ENCODE peak calls at places on chromosomes 3 and 15, in nine cellular contexts. One of them, this sample, is unnamed.

GRCh38 chr3:170397579-170398177 is 21.0 kb upstream of the CLDN11 start:
- DNase-seq in astrocyte of the spinal cord: no peak
- DNase-seq in coronary artery: no peak
- DNase-seq in OCI-LY7: no peak
- DNase-seq in mucosa of descending colon: no peak
- DNase-seq in BE2C: no peak
- DNase-seq in brain microvascular endothelial cell: no peak
- DNase-seq in foreskin fibroblast: no peak
- DNase-seq in choroid plexus epithelial cell: no peak
- DNase-seq in this sample: no peak

GRCh38 chr3:175274474-175275218 is 415.5 kb downstream of the NAALADL2 start:
- DNase-seq in astrocyte of the spinal cord: no peak
- DNase-seq in coronary artery: no peak
- DNase-seq in OCI-LY7: no peak
- DNase-seq in mucosa of descending colon: no peak
- DNase-seq in BE2C: no peak
- DNase-seq in brain microvascular endothelial cell: no peak
- DNase-seq in foreskin fibroblast: no peak
- DNase-seq in choroid plexus epithelial cell: no peak
- DNase-seq in this sample: no peak

GRCh38 chr3:24225027-24225743 is 269.5 kb downstream of the THRB start:
- DNase-seq in astrocyte of the spinal cord: no peak
- DNase-seq in coronary artery: no peak
- DNase-seq in OCI-LY7: no peak
- DNase-seq in mucosa of descending colon: no peak
- DNase-seq in BE2C: no peak
- DNase-seq in brain microvascular endothelial cell: no peak
- DNase-seq in foreskin fibroblast: no peak
- DNase-seq in choroid plexus epithelial cell: peak; percentile 9
- DNase-seq in this sample: no peak

GRCh38 chr3:67384790-67385397 is 269.5 kb downstream of the SUCLG2 start:
- DNase-seq in astrocyte of the spinal cord: peak; percentile 56
- DNase-seq in coronary artery: no peak
- DNase-seq in OCI-LY7: peak; percentile 63
- DNase-seq in mucosa of descending colon: no peak
- DNase-seq in BE2C: peak; percentile 73
- DNase-seq in brain microvascular endothelial cell: peak; percentile 24
- DNase-seq in foreskin fibroblast: peak; percentile 45
- DNase-seq in choroid plexus epithelial cell: peak; percentile 78
- DNase-seq in this sample: no peak

GRCh38 chr15:56598991-56599390 is 134.1 kb upstream of the MNS1 start:
- DNase-seq in astrocyte of the spinal cord: peak; percentile 26
- DNase-seq in coronary artery: no peak
- DNase-seq in OCI-LY7: no peak
- DNase-seq in mucosa of descending colon: no peak
- DNase-seq in BE2C: no peak
- DNase-seq in brain microvascular endothelial cell: peak; percentile 40
- DNase-seq in foreskin fibroblast: peak; percentile 47
- DNase-seq in choroid plexus epithelial cell: peak; percentile 55
- DNase-seq in this sample: no peak

GRCh38 chr3:3998140-3998977 is 199.1 kb downstream of the LRRN1 start:
- DNase-seq in astrocyte of the spinal cord: peak; percentile 49
- DNase-seq in coronary artery: no peak
- DNase-seq in OCI-LY7: peak; percentile 47
- DNase-seq in mucosa of descending colon: no peak
- DNase-seq in BE2C: no peak
- DNase-seq in brain microvascular endothelial cell: peak; percentile 20
- DNase-seq in foreskin fibroblast: no peak
- DNase-seq in choroid plexus epithelial cell: peak; percentile 5
- DNase-seq in this sample: no peak

GRCh38 chr15:70264014-70264492 is 166.3 kb upstream of the TLE3 start:
- DNase-seq in astrocyte of the spinal cord: peak; percentile 36
- DNase-seq in coronary artery: no peak
- DNase-seq in OCI-LY7: no peak
- DNase-seq in mucosa of descending colon: no peak
- DNase-seq in BE2C: peak; percentile 84
- DNase-seq in brain microvascular endothelial cell: no peak
- DNase-seq in foreskin fibroblast: peak; percentile 13
- DNase-seq in choroid plexus epithelial cell: no peak
- DNase-seq in this sample: no peak

GRCh38 chr3:43072361-43072760 is 33.5 kb downstream of the POMGNT2 start:
- DNase-seq in astrocyte of the spinal cord: no peak
- DNase-seq in coronary artery: no peak
- DNase-seq in OCI-LY7: no peak
- DNase-seq in mucosa of descending colon: no peak
- DNase-seq in BE2C: no peak
- DNase-seq in brain microvascular endothelial cell: no peak
- DNase-seq in foreskin fibroblast: no peak
- DNase-seq in choroid plexus epithelial cell: no peak
- DNase-seq in this sample: no peak

GRCh38 chr15:45121706-45122417 is 7.7 kb downstream of the DUOXA2 start:
- DNase-seq in astrocyte of the spinal cord: peak; percentile 73
- DNase-seq in coronary artery: no peak
- DNase-seq in OCI-LY7: no peak
- DNase-seq in mucosa of descending colon: no peak
- DNase-seq in BE2C: no peak
- DNase-seq in brain microvascular endothelial cell: peak; percentile 83
- DNase-seq in foreskin fibroblast: peak; percentile 96
- DNase-seq in choroid plexus epithelial cell: peak; percentile 76
- DNase-seq in this sample: no peak

GRCh38 chr3:107740992-107741896 is 218.5 kb downstream of the BBX start:
- DNase-seq in astrocyte of the spinal cord: peak; percentile 56
- DNase-seq in coronary artery: no peak
- DNase-seq in OCI-LY7: peak; percentile 35
- DNase-seq in mucosa of descending colon: no peak
- DNase-seq in BE2C: no peak
- DNase-seq in brain microvascular endothelial cell: no peak
- DNase-seq in foreskin fibroblast: peak; percentile 38
- DNase-seq in choroid plexus epithelial cell: peak; percentile 62
- DNase-seq in this sample: no peak

GRCh38 chr3:107752202-107752990 is 229.6 kb downstream of the BBX start:
- DNase-seq in astrocyte of the spinal cord: peak; percentile 33
- DNase-seq in coronary artery: no peak
- DNase-seq in OCI-LY7: peak; percentile 37
- DNase-seq in mucosa of descending colon: no peak
- DNase-seq in BE2C: peak; percentile 32
- DNase-seq in brain microvascular endothelial cell: peak; percentile 42
- DNase-seq in foreskin fibroblast: peak; percentile 49
- DNase-seq in choroid plexus epithelial cell: peak; percentile 68
- DNase-seq in this sample: no peak

GRCh38 chr3:188776447-188776846 is 395.3 kb upstream of the TPRG1 start:
- DNase-seq in astrocyte of the spinal cord: peak; percentile 57
- DNase-seq in coronary artery: no peak
- DNase-seq in OCI-LY7: no peak
- DNase-seq in mucosa of descending colon: no peak
- DNase-seq in BE2C: no peak
- DNase-seq in brain microvascular endothelial cell: peak; percentile 64
- DNase-seq in foreskin fibroblast: peak; percentile 70
- DNase-seq in choroid plexus epithelial cell: peak; percentile 52
- DNase-seq in this sample: no peak

GRCh38 chr15:58383876-58384275 is 47.9 kb upstream of the LIPC start:
- DNase-seq in astrocyte of the spinal cord: no peak
- DNase-seq in coronary artery: no peak
- DNase-seq in OCI-LY7: no peak
- DNase-seq in mucosa of descending colon: no peak
- DNase-seq in BE2C: no peak
- DNase-seq in brain microvascular endothelial cell: no peak
- DNase-seq in foreskin fibroblast: no peak
- DNase-seq in choroid plexus epithelial cell: no peak
- DNase-seq in this sample: no peak
- TF ChIP-seq CTCF in astrocyte of the spinal cord: no peak
- TF ChIP-seq CTCF in coronary artery: no peak
- TF ChIP-seq CTCF in OCI-LY7: no peak
- TF ChIP-seq CTCF in mucosa of descending colon: no peak
- TF ChIP-seq CTCF in BE2C: peak; percentile 17
- TF ChIP-seq CTCF in brain microvascular endothelial cell: no peak
- TF ChIP-seq CTCF in foreskin fibroblast: no peak
- TF ChIP-seq CTCF in choroid plexus epithelial cell: no peak
- TF ChIP-seq CTCF in this sample: no peak

GRCh38 chr3:69063636-69064035 is 11.5 kb upstream of the TMF1 start:
- DNase-seq in astrocyte of the spinal cord: no peak
- DNase-seq in coronary artery: no peak
- DNase-seq in OCI-LY7: no peak
- DNase-seq in mucosa of descending colon: no peak
- DNase-seq in BE2C: no peak
- DNase-seq in brain microvascular endothelial cell: no peak
- DNase-seq in foreskin fibroblast: no peak
- DNase-seq in choroid plexus epithelial cell: no peak
- DNase-seq in this sample: no peak
- H3K4me3 ChIP-seq in astrocyte of the spinal cord: no peak overlapping the region
- H3K4me3 ChIP-seq in coronary artery: no peak overlapping the region
- H3K4me3 ChIP-seq in OCI-LY7: no peak overlapping the region
- H3K4me3 ChIP-seq in mucosa of descending colon: no peak overlapping the region
- H3K4me3 ChIP-seq in BE2C: no peak overlapping the region
- H3K4me3 ChIP-seq in brain microvascular endothelial cell: no peak overlapping the region
- H3K4me3 ChIP-seq in foreskin fibroblast: no peak overlapping the region
- H3K4me3 ChIP-seq in choroid plexus epithelial cell: no peak overlapping the region
- H3K4me3 ChIP-seq in this sample: no peak overlapping the region

GRCh38 chr3:50297896-50298725 is 1.1 kb downstream of the HYAL3 start:
- DNase-seq in astrocyte of the spinal cord: no peak
- DNase-seq in coronary artery: peak; percentile 77
- DNase-seq in OCI-LY7: no peak
- DNase-seq in mucosa of descending colon: no peak
- DNase-seq in BE2C: no peak
- DNase-seq in brain microvascular endothelial cell: no peak
- DNase-seq in foreskin fibroblast: no peak
- DNase-seq in choroid plexus epithelial cell: peak; percentile 26
- DNase-seq in this sample: peak; percentile 10
- TF ChIP-seq CTCF in astrocyte of the spinal cord: peak; percentile 26
- TF ChIP-seq CTCF in coronary artery: no peak
- TF ChIP-seq CTCF in OCI-LY7: no peak
- TF ChIP-seq CTCF in mucosa of descending colon: no peak
- TF ChIP-seq CTCF in BE2C: no peak
- TF ChIP-seq CTCF in brain microvascular endothelial cell: peak; percentile 50
- TF ChIP-seq CTCF in foreskin fibroblast: no peak
- TF ChIP-seq CTCF in choroid plexus epithelial cell: peak; percentile 42
- TF ChIP-seq CTCF in this sample: no peak

GRCh38 chr15:40844543-40844981 is 714 bp downstream of the SPINT1 start:
- DNase-seq in astrocyte of the spinal cord: no peak
- DNase-seq in coronary artery: no peak
- DNase-seq in OCI-LY7: no peak
- DNase-seq in mucosa of descending colon: peak; percentile 69
- DNase-seq in BE2C: no peak
- DNase-seq in brain microvascular endothelial cell: no peak
- DNase-seq in foreskin fibroblast: peak; percentile 38
- DNase-seq in choroid plexus epithelial cell: peak; percentile 14
- DNase-seq in this sample: no peak
- H3K4me3 ChIP-seq in astrocyte of the spinal cord: peak overlapping the region; percentile 34
- H3K4me3 ChIP-seq in coronary artery: peak overlapping the region; percentile 72
- H3K4me3 ChIP-seq in OCI-LY7: peak overlapping the region; percentile 27
- H3K4me3 ChIP-seq in mucosa of descending colon: peak overlapping the region; percentile 65
- H3K4me3 ChIP-seq in BE2C: peak overlapping the region; percentile 43
- H3K4me3 ChIP-seq in brain microvascular endothelial cell: peak overlapping the region; percentile 51
- H3K4me3 ChIP-seq in foreskin fibroblast: peak overlapping the region; percentile 30
- H3K4me3 ChIP-seq in choroid plexus epithelial cell: peak overlapping the region; percentile 54
- H3K4me3 ChIP-seq in this sample: peak overlapping the region; percentile 46

DNA sequence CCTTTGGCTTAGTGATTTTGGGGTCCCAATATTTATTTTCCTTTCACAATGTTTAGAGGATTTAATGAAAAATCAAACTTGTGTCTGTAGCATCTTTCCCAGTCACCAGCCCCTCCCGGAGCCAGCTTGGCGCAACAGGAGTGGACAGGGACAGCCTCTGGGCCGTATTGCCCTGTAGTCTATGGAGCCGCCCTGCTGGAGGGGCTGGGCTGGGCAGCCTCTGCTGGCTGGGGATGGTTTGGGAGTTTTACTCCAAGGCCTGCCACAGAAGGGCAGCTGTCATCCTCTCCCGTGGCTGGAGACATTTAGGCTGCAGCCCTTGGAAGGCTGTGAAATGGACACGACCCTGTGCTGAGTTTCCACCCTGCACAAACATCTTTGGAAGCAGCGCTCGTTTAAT is 89.4 kb upstream of the RGMA start:
- DNase-seq in astrocyte of the spinal cord: no peak
- DNase-seq in coronary artery: no peak
- DNase-seq in OCI-LY7: no peak
- DNase-seq in mucosa of descending colon: no peak
- DNase-seq in BE2C: no peak
- DNase-seq in brain microvascular endothelial cell: no peak
- DNase-seq in foreskin fibroblast: no peak
- DNase-seq in choroid plexus epithelial cell: no peak
- DNase-seq in this sample: no peak
- TF ChIP-seq CTCF in astrocyte of the spinal cord: no peak
- TF ChIP-seq CTCF in coronary artery: no peak
- TF ChIP-seq CTCF in OCI-LY7: peak; percentile 33
- TF ChIP-seq CTCF in mucosa of descending colon: no peak
- TF ChIP-seq CTCF in BE2C: no peak
- TF ChIP-seq CTCF in brain microvascular endothelial cell: no peak
- TF ChIP-seq CTCF in foreskin fibroblast: no peak
- TF ChIP-seq CTCF in choroid plexus epithelial cell: no peak
- TF ChIP-seq CTCF in this sample: no peak

DNA sequence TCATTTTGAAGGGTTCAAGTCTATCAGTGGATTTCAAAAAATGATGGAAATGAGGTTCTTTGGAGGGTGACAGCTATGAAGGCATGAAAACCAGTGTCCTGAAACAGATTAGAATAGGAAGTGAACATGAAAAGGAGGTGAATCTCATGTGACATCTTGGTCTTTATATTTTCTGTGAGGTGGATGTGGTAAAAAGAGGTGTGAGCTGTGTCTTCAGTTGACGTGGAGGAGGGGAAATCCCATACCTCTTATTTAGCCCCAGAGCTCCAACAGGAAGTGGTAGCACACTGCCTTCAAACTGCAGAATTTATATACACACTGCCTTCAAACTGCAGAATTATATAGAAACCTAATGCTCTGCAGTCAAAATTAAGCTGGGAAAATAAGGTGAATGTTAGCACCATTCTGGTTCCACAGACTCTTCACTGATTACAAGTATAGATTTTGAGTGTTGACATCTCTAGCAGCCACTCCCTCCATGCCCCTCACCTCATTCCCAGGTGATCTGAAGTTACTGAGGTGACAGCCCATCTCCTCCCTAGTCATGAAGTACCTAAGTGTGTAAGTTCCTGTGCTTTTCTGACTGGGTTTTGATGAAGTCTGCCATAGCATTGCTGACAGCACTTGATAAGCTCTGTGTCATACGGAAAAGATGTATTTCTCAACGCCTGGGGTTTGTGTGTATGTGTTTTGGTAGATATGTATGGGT is 2.6 kb downstream of the RAB8B start:
- DNase-seq in astrocyte of the spinal cord: no peak
- DNase-seq in coronary artery: no peak
- DNase-seq in OCI-LY7: peak; percentile 84
- DNase-seq in mucosa of descending colon: no peak
- DNase-seq in BE2C: no peak
- DNase-seq in brain microvascular endothelial cell: no peak
- DNase-seq in foreskin fibroblast: no peak
- DNase-seq in choroid plexus epithelial cell: peak; percentile 47
- DNase-seq in this sample: no peak
- H3K4me3 ChIP-seq in astrocyte of the spinal cord: no peak overlapping the region
- H3K4me3 ChIP-seq in coronary artery: peak overlapping the region; percentile 36
- H3K4me3 ChIP-seq in OCI-LY7: peak overlapping the region; percentile 79
- H3K4me3 ChIP-seq in mucosa of descending colon: no peak overlapping the region
- H3K4me3 ChIP-seq in BE2C: no peak overlapping the region
- H3K4me3 ChIP-seq in brain microvascular endothelial cell: no peak overlapping the region
- H3K4me3 ChIP-seq in foreskin fibroblast: no peak overlapping the region
- H3K4me3 ChIP-seq in choroid plexus epithelial cell: peak overlapping the region; percentile 90
- H3K4me3 ChIP-seq in this sample: no peak overlapping the region

This sample was measured in heart left ventricle.